ENCODE peak calls at places on chromosomes 2 and 18, in seven cellular contexts. Y is endothelial cell, O is adrenal gland, A is NCI-H82, F is mucosa of descending colon, Q is caudate nucleus, N is sciatic nerve. V is an unnamed sample.

GRCh38 chr2:219168526-219168925 is 1.3 kb downstream of the SLC23A3 start:
- DNase-seq in N (no peak), Y (no peak), O (no peak), Q (no peak), F (no peak), A (no peak), V (no peak)

GRCh38 chr2:64784168-64785061 is 130.7 kb upstream of the SERTAD2 start:
- DNase-seq in Q (no peak), Y (no peak), N (no peak), O (no peak), F (peak; percentile 59), A (no peak), V (no peak)

GRCh38 chr2:36701918-36702317 is 5.4 kb downstream of the VIT start:
- DNase-seq in A (no peak), O (no peak), N (no peak), F (no peak), Q (no peak), Y (no peak), V (no peak)

GRCh38 chr2:239676716-239677454 is 276.1 kb upstream of the HDAC4 start:
- DNase-seq in F (no peak), Q (no peak), O (no peak), A (no peak), Y (no peak), N (peak; percentile 43), V (peak; percentile 57)

GRCh38 chr18:48228301-48228715 is 180.9 kb downstream of the ZBTB7C start:
- DNase-seq in F (no peak), A (no peak), Q (no peak), Y (no peak), O (peak; percentile 84), N (peak; percentile 73), V (no peak)

GRCh38 chr2:72757177-72757775 is 68.6 kb downstream of the EXOC6B start:
- DNase-seq in F (no peak), A (no peak), Q (no peak), O (peak; percentile 76), Y (peak; percentile 23), N (no peak), V (no peak)

GRCh38 chr2:40316631-40317030 is 135.3 kb downstream of the SLC8A1 start:
- DNase-seq in O (no peak), F (no peak), Y (no peak), N (no peak), Q (no peak), A (no peak), V (no peak)

GRCh38 chr2:96768083-96768561 is 7.4 kb downstream of the CNNM4 start:
- DNase-seq in Y (no peak), Q (no peak), A (no peak), N (no peak), F (peak; percentile 67), O (no peak), V (no peak)

GRCh38 chr2:150588210-150588870 is 100.9 kb upstream of the RND3 start:
- DNase-seq in N (no peak), Q (no peak), O (peak; percentile 16), A (no peak), Y (no peak), F (no peak), V (no peak)

V was measured in coronary artery.